ENCODE peak calls at places on chromosomes 1 and 21, in four cellular contexts. One of them, this sample, is unnamed.

GRCh38 chr1:53495608-53496345 is 36.6 kb downstream of the DMRTB1 start:
- DNase-seq in HCT116: no peak
- DNase-seq in K562: no peak
- DNase-seq in H1: no peak
- DNase-seq in this sample: no peak

GRCh38 chr1:93938461-93939145 is 29.4 kb upstream of the GCLM start:
- DNase-seq in HCT116: no peak
- DNase-seq in K562: no peak
- DNase-seq in H1: no peak
- DNase-seq in this sample: no peak

GRCh38 chr1:229436178-229436577 is 2.3 kb upstream of the ACTA1 start:
- DNase-seq in HCT116: no peak
- DNase-seq in K562: no peak
- DNase-seq in H1: no peak
- DNase-seq in this sample: no peak

GRCh38 chr1:203152158-203153034 is 23.2 kb downstream of the MYBPH start:
- DNase-seq in HCT116: no peak
- DNase-seq in K562: no peak
- DNase-seq in H1: no peak
- DNase-seq in this sample: no peak

GRCh38 chr21:15437873-15438272 is 291.9 kb upstream of the USP25 start:
- DNase-seq in HCT116: no peak
- DNase-seq in K562: no peak
- DNase-seq in H1: no peak
- DNase-seq in this sample: no peak

GRCh38 chr21:29192999-29193563 is 62.6 kb downstream of the MAP3K7CL start:
- DNase-seq in HCT116: no peak
- DNase-seq in K562: no peak
- DNase-seq in H1: no peak
- DNase-seq in this sample: peak

GRCh38 chr1:18907021-18907913 is 4.9 kb upstream of the ALDH4A1 start:
- DNase-seq in HCT116: peak
- DNase-seq in K562: peak
- DNase-seq in H1: peak
- DNase-seq in this sample: peak

GRCh38 chr1:156601122-156601830 is at the start of gene GPATCH4:
- DNase-seq in HCT116: peak
- DNase-seq in K562: peak
- DNase-seq in H1: peak
- DNase-seq in this sample: peak

GRCh38 chr1:26827663-26828062 is 1.2 kb downstream of the ZDHHC18 start:
- DNase-seq in HCT116: no peak
- DNase-seq in K562: no peak
- DNase-seq in H1: no peak
- DNase-seq in this sample: no peak

GRCh38 chr1:70675737-70676156 is 264.7 kb downstream of the CTH start:
- DNase-seq in HCT116: no peak
- DNase-seq in K562: peak
- DNase-seq in H1: peak
- DNase-seq in this sample: peak

GRCh38 chr1:15088146-15089025 is 65.2 kb upstream of the TMEM51 start:
- DNase-seq in HCT116: no peak
- DNase-seq in K562: no peak
- DNase-seq in H1: no peak
- DNase-seq in this sample: no peak

GRCh38 chr1:52970149-52970548 is 43.1 kb downstream of the SCP2 start:
- DNase-seq in HCT116: no peak
- DNase-seq in K562: peak
- DNase-seq in H1: no peak
- DNase-seq in this sample: no peak

GRCh38 chr1:208060495-208060894 is 149.6 kb upstream of the CD34 start:
- DNase-seq in HCT116: no peak
- DNase-seq in K562: no peak
- DNase-seq in H1: no peak
- DNase-seq in this sample: no peak

GRCh38 chr1:15287035-15287434 is 40.0 kb downstream of the FHAD1 start:
- DNase-seq in HCT116: no peak
- DNase-seq in K562: no peak
- DNase-seq in H1: no peak
- DNase-seq in this sample: no peak

GRCh38 chr1:43121251-43121650 is 50.8 kb downstream of the EBNA1BP2 start:
- DNase-seq in HCT116: no peak
- DNase-seq in K562: no peak
- DNase-seq in H1: no peak
- DNase-seq in this sample: no peak

GRCh38 chr1:53323316-53323715 is 4.6 kb downstream of the LRP8 start:
- DNase-seq in HCT116: no peak
- DNase-seq in K562: no peak
- DNase-seq in H1: no peak
- DNase-seq in this sample: no peak

GRCh38 chr1:243791586-243792267 is 58.3 kb downstream of the AKT3 start:
- DNase-seq in HCT116: no peak
- DNase-seq in K562: no peak
- DNase-seq in H1: no peak
- DNase-seq in this sample: no peak

GRCh38 chr1:212692774-212693644 is 6.6 kb downstream of the BATF3 start:
- DNase-seq in HCT116: no peak
- DNase-seq in K562: no peak
- DNase-seq in H1: no peak
- DNase-seq in this sample: peak

GRCh38 chr1:110172001-110172400 is 21.7 kb downstream of the SLC6A17 start:
- DNase-seq in HCT116: no peak
- DNase-seq in K562: no peak
- DNase-seq in H1: no peak
- DNase-seq in this sample: no peak

GRCh38 chr1:101136739-101137138 is 100.1 kb upstream of the S1PR1 start:
- DNase-seq in HCT116: no peak
- DNase-seq in K562: no peak
- DNase-seq in H1: no peak
- DNase-seq in this sample: no peak

GRCh38 chr1:48035371-48036141 is 38.4 kb upstream of the TRABD2B start:
- DNase-seq in HCT116: no peak
- DNase-seq in K562: no peak
- DNase-seq in H1: no peak
- DNase-seq in this sample: no peak

GRCh38 chr1:174286042-174286441 is 126.7 kb downstream of the RABGAP1L start:
- DNase-seq in HCT116: no peak
- DNase-seq in K562: no peak
- DNase-seq in H1: no peak
- DNase-seq in this sample: no peak

GRCh38 chr1:205247130-205247921 is 19.6 kb downstream of the TMCC2 start:
- DNase-seq in HCT116: no peak
- DNase-seq in K562: peak
- DNase-seq in H1: no peak
- DNase-seq in this sample: no peak

DNA sequence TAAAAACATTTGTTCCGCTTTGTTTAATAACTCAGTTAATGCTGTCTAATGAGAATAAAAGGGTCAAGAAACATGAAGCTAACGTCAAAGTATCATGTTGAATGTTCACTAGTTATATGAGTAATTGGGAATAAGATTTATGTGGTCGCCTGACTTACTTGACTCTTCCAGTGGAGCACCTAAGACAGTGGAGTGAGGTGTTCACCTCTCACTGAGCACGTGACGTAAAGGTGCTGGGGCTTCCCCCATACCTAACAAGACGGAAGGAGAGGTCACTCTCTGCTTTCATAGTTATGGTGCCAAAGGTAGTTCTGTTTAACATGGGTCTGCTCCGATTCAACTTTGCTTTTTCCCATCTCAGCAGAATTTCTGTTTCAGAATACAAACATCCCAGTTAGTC is 686 bp downstream of the KMO start:
- DNase-seq in HCT116: no peak
- DNase-seq in K562: no peak
- DNase-seq in H1: no peak
- DNase-seq in this sample: no peak
- H3K9ac ChIP-seq in HCT116: no peak
- H3K9ac ChIP-seq in K562: no peak
- H3K9ac ChIP-seq in H1: no peak
- H3K9ac ChIP-seq in this sample: no peak

DNA sequence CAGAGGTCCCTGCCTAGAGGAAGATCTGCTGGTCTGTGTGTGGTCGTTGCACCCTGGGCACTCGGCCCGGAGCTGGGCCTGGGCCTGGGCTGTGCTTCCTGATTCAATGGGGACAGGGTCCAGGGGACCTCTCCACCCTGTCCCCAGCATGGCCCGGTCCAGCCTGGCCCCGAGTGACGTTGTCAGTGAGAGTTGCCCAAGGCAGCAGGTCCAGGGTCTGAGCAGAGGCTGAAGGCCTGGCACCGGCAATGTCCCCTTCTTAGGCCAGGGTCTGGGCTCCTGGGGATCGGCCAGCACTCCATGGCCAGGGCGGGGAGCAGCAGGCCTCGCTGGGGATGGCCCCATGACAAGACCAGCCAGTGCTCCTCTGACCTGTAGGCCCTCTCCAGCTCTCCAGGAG is 15.6 kb upstream of the PEX10 start:
- DNase-seq in HCT116: no peak
- DNase-seq in K562: no peak
- DNase-seq in H1: no peak
- DNase-seq in this sample: no peak
- TF ChIP-seq YY1 in HCT116: no peak
- TF ChIP-seq YY1 in K562: no peak
- TF ChIP-seq YY1 in H1: no peak
- TF ChIP-seq YY1 in this sample: no peak

GRCh38 chr1:8477199-8477982 is 159.5 kb downstream of the SLC45A1 start:
- DNase-seq in HCT116: no peak
- DNase-seq in K562: no peak
- DNase-seq in H1: no peak
- DNase-seq in this sample: no peak
- TF ChIP-seq ZNF274 in HCT116: no peak
- TF ChIP-seq ZNF274 in K562: no peak
- TF ChIP-seq ZNF274 in H1: no peak
- TF ChIP-seq ZNF274 in this sample: no peak

GRCh38 chr1:23620605-23621004 is 61.3 kb upstream of the ID3 start:
- DNase-seq in HCT116: no peak
- DNase-seq in K562: no peak
- DNase-seq in H1: no peak
- DNase-seq in this sample: no peak
- H3K9ac ChIP-seq in HCT116: no peak
- H3K9ac ChIP-seq in K562: no peak
- H3K9ac ChIP-seq in H1: no peak
- H3K9ac ChIP-seq in this sample: no peak

DNA sequence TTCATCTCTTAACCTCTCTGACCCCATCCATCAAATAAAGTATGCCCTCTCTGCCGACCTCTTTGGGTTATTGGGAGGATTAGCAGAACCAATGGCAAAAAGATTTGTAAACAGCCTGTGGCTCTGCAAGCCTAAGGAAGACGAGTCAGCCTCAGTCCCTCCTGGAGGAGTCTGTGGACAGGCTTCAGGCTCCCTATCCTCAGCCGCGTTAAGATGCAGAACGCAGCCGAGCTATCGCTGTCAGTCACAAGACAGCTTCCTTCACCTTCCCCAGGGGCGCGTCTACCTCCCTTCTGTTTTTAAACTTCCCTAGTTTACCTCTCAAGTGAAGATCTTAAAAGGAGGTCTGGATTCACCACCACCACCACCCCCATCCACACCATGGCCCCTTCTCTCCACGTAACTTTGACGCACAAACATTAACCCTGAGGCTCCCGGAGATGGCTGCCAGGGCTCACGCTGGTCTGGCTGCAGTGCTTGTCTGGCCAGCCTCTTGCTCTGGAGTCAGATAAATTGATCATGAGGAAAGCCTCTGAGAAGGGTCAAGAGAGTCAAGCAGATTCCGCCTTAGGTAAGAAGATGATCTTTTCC is 767 bp downstream of the CAMK1G start:
- DNase-seq in HCT116: no peak
- DNase-seq in K562: no peak
- DNase-seq in H1: no peak
- DNase-seq in this sample: no peak
- TF ChIP-seq YY1 in HCT116: no peak
- TF ChIP-seq YY1 in K562: no peak
- TF ChIP-seq YY1 in H1: no peak
- TF ChIP-seq YY1 in this sample: no peak

This sample was measured in NT2/D1.